ENCODE peak calls at places on chromosomes 12 and 14, in eight cellular contexts. One of them, this sample, is unnamed.

GRCh38 chr12:52020539-52021336 is 14.0 kb downstream of the TAMALIN start:
- DNase-seq in heart right ventricle: no peak
- DNase-seq in EH: peak
- DNase-seq in HL-60: peak
- DNase-seq in skeletal muscle cell: no peak
- DNase-seq in fibroblast of mammary gland: peak
- DNase-seq in ovary: no peak
- DNase-seq in activated T-cell treated with anti-CD3 and anti-CD28 coated beads for 1 hour: peak
- DNase-seq in this sample: peak

GRCh38 chr12:6979021-6979420 is 8.3 kb downstream of the EMG1 start:
- DNase-seq in EH: no peak
- DNase-seq in heart right ventricle: no peak
- DNase-seq in skeletal muscle cell: no peak
- DNase-seq in activated T-cell treated with anti-CD3 and anti-CD28 coated beads for 1 hour: no peak
- DNase-seq in fibroblast of mammary gland: no peak
- DNase-seq in HL-60: no peak
- DNase-seq in ovary: no peak
- DNase-seq in this sample: no peak

GRCh38 chr14:101502761-101503392 is 58.4 kb upstream of the DIO3 start:
- DNase-seq in fibroblast of mammary gland: no peak
- DNase-seq in ovary: peak
- DNase-seq in HL-60: no peak
- DNase-seq in heart right ventricle: no peak
- DNase-seq in skeletal muscle cell: no peak
- DNase-seq in activated T-cell treated with anti-CD3 and anti-CD28 coated beads for 1 hour: no peak
- DNase-seq in EH: no peak
- DNase-seq in this sample: no peak

GRCh38 chr14:106802413-106803364 is 1276.3 kb downstream of the TMEM121 start:
- DNase-seq in EH: no peak
- DNase-seq in skeletal muscle cell: no peak
- DNase-seq in HL-60: peak
- DNase-seq in activated T-cell treated with anti-CD3 and anti-CD28 coated beads for 1 hour: no peak
- DNase-seq in ovary: no peak
- DNase-seq in heart right ventricle: no peak
- DNase-seq in fibroblast of mammary gland: no peak
- DNase-seq in this sample: no peak

GRCh38 chr12:64655141-64655540 is 44.8 kb downstream of the RASSF3 start:
- DNase-seq in skeletal muscle cell: no peak
- DNase-seq in EH: no peak
- DNase-seq in activated T-cell treated with anti-CD3 and anti-CD28 coated beads for 1 hour: no peak
- DNase-seq in HL-60: no peak
- DNase-seq in fibroblast of mammary gland: no peak
- DNase-seq in ovary: no peak
- DNase-seq in heart right ventricle: no peak
- DNase-seq in this sample: no peak

GRCh38 chr12:1916396-1917171 is 1.9 kb downstream of the CACNA2D4 start:
- DNase-seq in EH: no peak
- DNase-seq in HL-60: no peak
- DNase-seq in skeletal muscle cell: no peak
- DNase-seq in activated T-cell treated with anti-CD3 and anti-CD28 coated beads for 1 hour: no peak
- DNase-seq in ovary: peak
- DNase-seq in heart right ventricle: peak
- DNase-seq in fibroblast of mammary gland: no peak
- DNase-seq in this sample: peak

GRCh38 chr14:92994131-92994676 is 71.3 kb downstream of the CHGA start:
- DNase-seq in ovary: no peak
- DNase-seq in EH: no peak
- DNase-seq in heart right ventricle: no peak
- DNase-seq in fibroblast of mammary gland: no peak
- DNase-seq in skeletal muscle cell: no peak
- DNase-seq in activated T-cell treated with anti-CD3 and anti-CD28 coated beads for 1 hour: no peak
- DNase-seq in HL-60: no peak
- DNase-seq in this sample: no peak

GRCh38 chr14:65549429-65549828 is 136.9 kb downstream of the FUT8 start:
- DNase-seq in ovary: no peak
- DNase-seq in EH: no peak
- DNase-seq in skeletal muscle cell: no peak
- DNase-seq in activated T-cell treated with anti-CD3 and anti-CD28 coated beads for 1 hour: no peak
- DNase-seq in HL-60: no peak
- DNase-seq in heart right ventricle: no peak
- DNase-seq in fibroblast of mammary gland: no peak
- DNase-seq in this sample: no peak

GRCh38 chr12:89405626-89406342 is 53.5 kb upstream of the DUSP6 start:
- DNase-seq in heart right ventricle: no peak
- DNase-seq in ovary: no peak
- DNase-seq in skeletal muscle cell: no peak
- DNase-seq in HL-60: no peak
- DNase-seq in EH: peak
- DNase-seq in fibroblast of mammary gland: no peak
- DNase-seq in activated T-cell treated with anti-CD3 and anti-CD28 coated beads for 1 hour: no peak
- DNase-seq in this sample: no peak

GRCh38 chr12:91367234-91367849 is 184.7 kb upstream of the DCN start:
- DNase-seq in skeletal muscle cell: no peak
- DNase-seq in EH: peak
- DNase-seq in heart right ventricle: no peak
- DNase-seq in activated T-cell treated with anti-CD3 and anti-CD28 coated beads for 1 hour: no peak
- DNase-seq in HL-60: no peak
- DNase-seq in ovary: no peak
- DNase-seq in fibroblast of mammary gland: peak
- DNase-seq in this sample: no peak

GRCh38 chr12:6786416-6787094 is 2.8 kb upstream of the CD4 start:
- DNase-seq in fibroblast of mammary gland: no peak
- DNase-seq in activated T-cell treated with anti-CD3 and anti-CD28 coated beads for 1 hour: no peak
- DNase-seq in HL-60: no peak
- DNase-seq in heart right ventricle: no peak
- DNase-seq in ovary: no peak
- DNase-seq in EH: no peak
- DNase-seq in skeletal muscle cell: no peak
- DNase-seq in this sample: peak

GRCh38 chr12:2057041-2057792 is 4.4 kb downstream of the CACNA1C start:
- DNase-seq in HL-60: peak
- DNase-seq in skeletal muscle cell: no peak
- DNase-seq in EH: peak
- DNase-seq in heart right ventricle: peak
- DNase-seq in activated T-cell treated with anti-CD3 and anti-CD28 coated beads for 1 hour: peak
- DNase-seq in fibroblast of mammary gland: peak
- DNase-seq in ovary: no peak
- DNase-seq in this sample: no peak

GRCh38 chr14:101235042-101235871 is 326.0 kb upstream of the DIO3 start:
- DNase-seq in activated T-cell treated with anti-CD3 and anti-CD28 coated beads for 1 hour: no peak
- DNase-seq in EH: peak
- DNase-seq in skeletal muscle cell: no peak
- DNase-seq in heart right ventricle: peak
- DNase-seq in fibroblast of mammary gland: peak
- DNase-seq in ovary: no peak
- DNase-seq in HL-60: peak
- DNase-seq in this sample: no peak

GRCh38 chr12:70543444-70543843 is 93.8 kb downstream of the PTPRB start:
- DNase-seq in ovary: no peak
- DNase-seq in activated T-cell treated with anti-CD3 and anti-CD28 coated beads for 1 hour: no peak
- DNase-seq in EH: peak
- DNase-seq in skeletal muscle cell: peak
- DNase-seq in fibroblast of mammary gland: peak
- DNase-seq in HL-60: no peak
- DNase-seq in heart right ventricle: peak
- DNase-seq in this sample: no peak

GRCh38 chr12:45415393-45415817 is 199.5 kb downstream of the ANO6 start:
- DNase-seq in HL-60: peak
- DNase-seq in activated T-cell treated with anti-CD3 and anti-CD28 coated beads for 1 hour: no peak
- DNase-seq in EH: peak
- DNase-seq in heart right ventricle: peak
- DNase-seq in skeletal muscle cell: peak
- DNase-seq in ovary: no peak
- DNase-seq in fibroblast of mammary gland: peak
- DNase-seq in this sample: no peak

GRCh38 chr14:100654814-100655795 is 67.9 kb upstream of the BEGAIN start:
- DNase-seq in ovary: no peak
- DNase-seq in fibroblast of mammary gland: no peak
- DNase-seq in heart right ventricle: no peak
- DNase-seq in EH: no peak
- DNase-seq in skeletal muscle cell: no peak
- DNase-seq in activated T-cell treated with anti-CD3 and anti-CD28 coated beads for 1 hour: peak
- DNase-seq in HL-60: peak
- DNase-seq in this sample: no peak

GRCh38 chr14:97315790-97316189 is 518.6 kb downstream of the VRK1 start:
- DNase-seq in activated T-cell treated with anti-CD3 and anti-CD28 coated beads for 1 hour: no peak
- DNase-seq in skeletal muscle cell: no peak
- DNase-seq in EH: no peak
- DNase-seq in fibroblast of mammary gland: no peak
- DNase-seq in HL-60: no peak
- DNase-seq in heart right ventricle: no peak
- DNase-seq in ovary: no peak
- DNase-seq in this sample: no peak

GRCh38 chr12:39831587-39832315 is 212.1 kb upstream of the ABCD2 start:
- DNase-seq in skeletal muscle cell: no peak
- DNase-seq in activated T-cell treated with anti-CD3 and anti-CD28 coated beads for 1 hour: no peak
- DNase-seq in ovary: no peak
- DNase-seq in heart right ventricle: no peak
- DNase-seq in EH: no peak
- DNase-seq in fibroblast of mammary gland: peak
- DNase-seq in HL-60: no peak
- DNase-seq in this sample: no peak

GRCh38 chr12:27733052-27733656 is 22.5 kb downstream of the MRPS35 start:
- DNase-seq in ovary: no peak
- DNase-seq in fibroblast of mammary gland: peak
- DNase-seq in skeletal muscle cell: no peak
- DNase-seq in EH: peak
- DNase-seq in activated T-cell treated with anti-CD3 and anti-CD28 coated beads for 1 hour: no peak
- DNase-seq in HL-60: peak
- DNase-seq in heart right ventricle: no peak
- DNase-seq in this sample: no peak

This sample was measured in GF-D8.